ENCODE peak calls at places on chromosomes 11 and 22, in ten cellular contexts. F is tibial artery, I is mammary epithelial cell, V is HFF-Myc, A is IMR-90, J is DND-41, T is MM.1S, R is body of pancreas, P is esophagus muscularis mucosa, G is hepatocyte. L is an unnamed sample.
A peak's percentile ranks its signal among the peaks of the same experiment; 100 is the strongest.

GRCh38 chr11:5489571-5490357 is 1.3 kb downstream of the OR52D1 start:
- DNase-seq in A (peak; percentile 11), R (no peak), G (no peak), V (no peak), P (no peak), F (no peak), T (no peak), I (no peak), J (no peak), L (no peak)

GRCh38 chr22:20128902-20129746 is 2.5 kb upstream of the ZDHHC8 start:
- DNase-seq in R (peak; percentile 37), P (no peak), T (peak; percentile 42), F (no peak), G (no peak), V (no peak), J (peak; percentile 58), A (peak; percentile 23), I (no peak), L (no peak)

GRCh38 chr22:50114221-50114981 is 24.6 kb downstream of the MOV10L1 start:
- DNase-seq in R (no peak), G (peak; percentile 46), J (no peak), A (peak; percentile 83), I (no peak), T (no peak), V (peak; percentile 60), F (no peak), P (no peak), L (no peak)

GRCh38 chr22:46881373-46882118 is 119.1 kb downstream of the TBC1D22A start:
- DNase-seq in A (peak; percentile 73), V (peak; percentile 21), T (no peak), F (no peak), I (peak; percentile 37), J (no peak), P (no peak), G (no peak), R (no peak), L (no peak)

GRCh38 chr22:25509391-25509791 is 55.1 kb upstream of the GRK3 start:
- DNase-seq in A (peak; percentile 44), J (no peak), R (peak; percentile 31), P (no peak), I (peak; percentile 54), T (no peak), V (no peak), F (no peak), G (no peak), L (no peak)

GRCh38 chr11:27392715-27393114 is 29.7 kb upstream of the CCDC34 start:
- DNase-seq in T (no peak), J (no peak), R (no peak), V (no peak), P (no peak), F (no peak), A (peak; percentile 90), G (peak; percentile 51), I (peak; percentile 56), L (no peak)

GRCh38 chr11:46618789-46619188 is 1.4 kb downstream of the ATG13 start:
- DNase-seq in G (no peak), I (no peak), P (no peak), A (no peak), T (no peak), F (no peak), R (no peak), J (no peak), V (no peak), L (no peak)

GRCh38 chr22:45768490-45768889 is 96.9 kb downstream of the ATXN10 start:
- DNase-seq in A (no peak), T (no peak), I (no peak), P (no peak), V (no peak), F (no peak), R (no peak), J (no peak), G (no peak), L (no peak)

GRCh38 chr11:35781342-35782171 is 119.0 kb downstream of the TRIM44 start:
- DNase-seq in F (no peak), P (no peak), I (peak; percentile 37), T (no peak), J (no peak), V (no peak), R (no peak), G (no peak), A (peak; percentile 89), L (no peak)

GRCh38 chr11:97269527-97269926 is 879.7 kb downstream of the JRKL start:
- DNase-seq in R (no peak), A (no peak), V (no peak), T (no peak), J (no peak), P (no peak), I (peak; percentile 4), F (no peak), G (peak; percentile 23), L (no peak)

GRCh38 chr11:74989269-74989655 is 529 bp downstream of the NEU3 start:
- DNase-seq in T (peak; percentile 35), G (peak; percentile 18), J (peak; percentile 12), I (peak; percentile 13), A (peak; percentile 10), P (no peak), R (no peak), F (no peak), V (no peak), L (no peak)

GRCh38 chr22:37314315-37315046 is 32.2 kb downstream of the CYTH4 start:
- DNase-seq in R (no peak), P (no peak), G (no peak), V (no peak), J (peak; percentile 41), T (no peak), A (no peak), I (no peak), F (no peak), L (no peak)

GRCh38 chr22:28183078-28183870 is 264.2 kb upstream of the PITPNB start:
- DNase-seq in F (no peak), A (no peak), T (no peak), V (no peak), G (no peak), I (no peak), P (no peak), R (no peak), J (no peak), L (no peak)

GRCh38 chr22:49726022-49726681 is 101.5 kb downstream of the BRD1 start:
- DNase-seq in V (no peak), F (no peak), R (no peak), J (no peak), P (peak; percentile 60), A (no peak), T (no peak), G (no peak), I (no peak), L (no peak)

GRCh38 chr11:122791411-122791810 is 46.9 kb upstream of the CRTAM start:
- DNase-seq in I (no peak), A (peak; percentile 47), P (no peak), G (no peak), T (no peak), F (no peak), J (no peak), R (no peak), V (no peak), L (no peak)

GRCh38 chr22:30396871-30397655 is at the start of gene SEC14L2:
- DNase-seq in J (peak; percentile 83), I (peak; percentile 57), A (peak; percentile 26), T (peak; percentile 29), F (peak; percentile 70), G (peak; percentile 79), R (peak; percentile 64), V (no peak), P (no peak), L (peak; percentile 80)

GRCh38 chr11:64643258-64643881 is 52.4 kb downstream of the SLC22A12 start:
- DNase-seq in F (no peak), J (no peak), T (no peak), G (peak; percentile 55), R (no peak), V (no peak), P (no peak), I (no peak), A (no peak), L (no peak)

DNA sequence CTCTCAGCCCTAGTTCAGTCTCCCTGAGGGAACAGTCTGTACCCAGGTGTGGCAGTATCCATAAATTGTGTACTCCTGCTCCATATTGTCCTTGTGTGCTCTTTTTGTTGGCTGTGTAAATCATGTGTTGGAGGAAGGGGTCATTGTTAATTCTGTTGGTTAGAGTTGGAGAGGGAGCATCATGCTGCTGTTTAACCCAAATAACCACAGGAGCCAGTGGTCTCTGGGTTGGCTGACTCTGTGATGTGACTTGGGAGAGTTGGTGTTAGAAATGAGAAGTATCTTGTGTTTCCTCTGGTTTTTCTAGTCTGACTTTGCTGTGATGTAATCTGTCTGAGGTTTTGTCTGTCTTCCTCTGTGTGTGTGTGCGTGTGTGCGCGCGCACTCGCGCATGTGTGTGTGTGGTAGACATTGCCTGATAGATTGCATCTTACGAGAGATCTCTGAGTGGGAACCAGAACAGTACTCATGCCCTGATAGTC is 30.5 kb downstream of the CTNND1 start:
- DNase-seq in G (no peak), I (peak; percentile 70), T (no peak), F (peak; percentile 85), P (peak; percentile 92), A (peak; percentile 53), R (no peak), V (no peak), J (peak; percentile 90), L (peak; percentile 64)
- H3K4me3 ChIP-seq in G (no peak overlapping the region), I (peak overlapping the region; percentile 46), T (no peak overlapping the region), F (no peak overlapping the region), P (no peak overlapping the region), A (no peak overlapping the region), R (no peak overlapping the region), V (no peak overlapping the region), J (no peak overlapping the region), L (peak overlapping the region; percentile 33)

GRCh38 chr22:38503021-38503420 is 3.1 kb downstream of the DDX17 start:
- DNase-seq in P (no peak), G (no peak), R (no peak), V (no peak), F (no peak), A (no peak), J (no peak), I (no peak), T (no peak), L (no peak)
- H3K4me3 ChIP-seq in P (peak overlapping the region; percentile 86), G (peak overlapping the region; percentile 52), R (no peak overlapping the region), V (peak overlapping the region; percentile 94), F (peak overlapping the region; percentile 97), A (peak overlapping the region; percentile 12), J (no peak overlapping the region), I (peak overlapping the region; percentile 90), T (no peak overlapping the region), L (peak overlapping the region; percentile 87)

GRCh38 chr11:92436026-92436425 is 211.4 kb downstream of the FAT3 start:
- DNase-seq in T (no peak), P (no peak), V (no peak), F (no peak), G (no peak), J (no peak), I (no peak), R (no peak), A (no peak), L (no peak)
- H3K4me3 ChIP-seq in T (no peak overlapping the region), P (no peak overlapping the region), V (no peak overlapping the region), F (no peak overlapping the region), G (no peak overlapping the region), J (no peak overlapping the region), I (no peak overlapping the region), R (no peak overlapping the region), A (no peak overlapping the region), L (no peak overlapping the region)

DNA sequence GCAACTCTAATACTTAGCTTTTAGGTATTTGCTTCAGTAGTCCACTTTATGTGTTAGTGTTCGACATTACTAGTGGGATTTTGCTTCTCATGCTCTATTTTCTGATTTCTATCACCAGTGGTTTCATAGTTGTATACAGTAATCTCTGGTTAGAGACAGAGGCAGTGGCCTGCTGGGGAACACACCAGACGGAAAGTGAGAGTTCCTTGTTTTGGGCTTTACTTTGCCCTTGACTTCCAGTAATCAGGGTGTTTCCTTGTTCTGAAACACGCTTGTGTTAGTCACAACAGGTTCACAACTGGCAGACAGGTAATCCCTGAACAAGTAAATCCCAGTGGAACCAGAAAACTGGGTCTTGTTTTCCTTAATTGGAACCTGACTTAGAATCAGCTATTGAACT is 56.0 kb downstream of the PACS1 start:
- DNase-seq in G (no peak), I (peak; percentile 37), J (no peak), R (no peak), A (no peak), V (no peak), F (no peak), P (no peak), T (no peak), L (no peak)
- H3K4me3 ChIP-seq in G (no peak overlapping the region), I (no peak overlapping the region), J (no peak overlapping the region), R (no peak overlapping the region), A (no peak overlapping the region), V (no peak overlapping the region), F (no peak overlapping the region), P (no peak overlapping the region), T (no peak overlapping the region), L (no peak overlapping the region)

L was measured in psoas muscle.